ENCODE peak calls at places on chromosome X, in five cellular contexts. N, Z, F, I and M are unnamed samples.

GRCh38 chrX:74133156-74133796 is 170.7 kb upstream of the ZCCHC13 start:
- DNase-seq in Z (peak), I (peak), N (no peak), F (peak), M (no peak)

GRCh38 chrX:74453178-74453577 is 31.9 kb downstream of the SLC16A2 start:
- DNase-seq in I (no peak), F (no peak), Z (no peak), N (no peak), M (no peak)

GRCh38 chrX:135388841-135389240 is 32.9 kb upstream of the SMIM10L2A start:
- DNase-seq in Z (no peak), N (no peak), F (no peak), I (no peak), M (no peak)

GRCh38 chrX:15946783-15947550 is 92.4 kb upstream of the AP1S2 start:
- DNase-seq in F (peak), N (no peak), Z (no peak), I (no peak), M (no peak)

GRCh38 chrX:139739138-139739537 is 31.2 kb upstream of the MCF2 start:
- DNase-seq in F (peak), Z (no peak), N (no peak), I (no peak), M (no peak)

GRCh38 chrX:37627602-37628001 is 56.1 kb downstream of the LANCL3 start:
- DNase-seq in I (no peak), F (no peak), Z (no peak), N (no peak), M (peak)

GRCh38 chrX:136067946-136068345 is 79.4 kb upstream of the FHL1 start:
- DNase-seq in I (no peak), Z (no peak), F (no peak), N (no peak), M (no peak)

GRCh38 chrX:72100824-72101351 is 30.8 kb downstream of the RTL5 start:
- DNase-seq in Z (no peak), F (peak), N (no peak), I (no peak), M (no peak)

GRCh38 chrX:110310000-110310790 is 7.7 kb downstream of the AMMECR1 start:
- DNase-seq in F (no peak), N (no peak), Z (no peak), I (no peak), M (no peak)

GRCh38 chrX:88604433-88605221 is 142.4 kb upstream of the CPXCR1 start:
- DNase-seq in Z (no peak), F (no peak), I (no peak), N (no peak), M (peak)

GRCh38 chrX:2401201-2401589 is 99.6 kb downstream of the DHRSX start:
- DNase-seq in I (no peak), F (no peak), Z (no peak), N (no peak), M (no peak)

GRCh38 chrX:111182938-111183337 is 86.9 kb downstream of the PAK3 start:
- DNase-seq in N (no peak), Z (no peak), F (no peak), I (no peak), M (no peak)

GRCh38 chrX:40849906-40850672 is 114.7 kb upstream of the MED14 start:
- DNase-seq in F (no peak), I (no peak), N (no peak), Z (no peak), M (no peak)

GRCh38 chrX:103817502-103817901 is 14.6 kb downstream of the RAB9B start:
- DNase-seq in N (no peak), Z (peak), I (no peak), F (peak), M (no peak)

GRCh38 chrX:152614786-152615185 is 22.9 kb upstream of the GABRQ start:
- DNase-seq in I (no peak), N (no peak), F (no peak), Z (no peak), M (no peak)

GRCh38 chrX:120736989-120737388 is 107.1 kb upstream of the C1GALT1C1 start:
- DNase-seq in N (no peak), F (no peak), Z (no peak), I (no peak), M (no peak)

GRCh38 chrX:105314468-105314867 is 94.0 kb upstream of the TEX13A start:
- DNase-seq in I (no peak), N (no peak), Z (no peak), F (no peak), M (no peak)

GRCh38 chrX:39850630-39851152 is 247.1 kb downstream of the BCOR start:
- DNase-seq in Z (no peak), F (no peak), N (no peak), I (no peak), M (no peak)

GRCh38 chrX:54048413-54048812 is 4.1 kb upstream of the PHF8 start:
- DNase-seq in N (no peak), F (no peak), Z (no peak), I (no peak), M (no peak)

GRCh38 chrX:65596270-65596669 is 61.7 kb upstream of the LAS1L start:
- DNase-seq in Z (no peak), F (peak), I (no peak), N (no peak), M (no peak)

GRCh38 chrX:100830547-100830946 is 10.4 kb downstream of the CSTF2 start:
- DNase-seq in Z (no peak), I (no peak), F (no peak), N (no peak), M (no peak)

GRCh38 chrX:131812847-131813825 is 210.0 kb upstream of the STK26 start:
- DNase-seq in I (no peak), N (no peak), F (no peak), Z (no peak), M (no peak)

GRCh38 chrX:112827292-112827903 is 13.2 kb downstream of the AMOT start:
- DNase-seq in N (no peak), F (no peak), I (no peak), Z (no peak), M (no peak)

GRCh38 chrX:135086197-135086854 is 34.0 kb downstream of the ETDB start:
- DNase-seq in N (no peak), Z (peak), F (peak), I (peak), M (no peak)

GRCh38 chrX:40008841-40009461 is 88.8 kb downstream of the BCOR start:
- DNase-seq in F (no peak), Z (no peak), N (no peak), I (peak), M (no peak)

GRCh38 chrX:110167952-110168451 is 149.9 kb downstream of the AMMECR1 start:
- DNase-seq in I (no peak), F (no peak), Z (peak), N (no peak), M (no peak)

GRCh38 chrX:63656871-63657580 is 128.0 kb downstream of the ARHGEF9 start:
- DNase-seq in Z (no peak), N (no peak), F (no peak), I (no peak), M (no peak)